ENCODE peak calls at places on chromosomes 7 and 10, in eight cellular contexts. One of them, this sample, is unnamed.

GRCh38 chr10:49350856-49351532 is 44.9 kb downstream of the DRGX start:
- DNase-seq in HTR-8/SVneo: no peak
- DNase-seq in transverse colon: no peak
- DNase-seq in HEK293T: no peak
- DNase-seq in amniotic stem cell: no peak
- DNase-seq in AG08395: no peak
- DNase-seq in GDM1: no peak
- DNase-seq in OCI-M1: no peak
- DNase-seq in this sample: no peak

GRCh38 chr10:89845541-89846275 is 144.3 kb downstream of the KIF20B start:
- DNase-seq in HTR-8/SVneo: no peak
- DNase-seq in transverse colon: no peak
- DNase-seq in HEK293T: no peak
- DNase-seq in amniotic stem cell: no peak
- DNase-seq in AG08395: no peak
- DNase-seq in GDM1: no peak
- DNase-seq in OCI-M1: no peak
- DNase-seq in this sample: no peak

GRCh38 chr7:38178695-38179344 is 775 bp downstream of the STARD3NL start:
- DNase-seq in HTR-8/SVneo: peak
- DNase-seq in transverse colon: no peak
- DNase-seq in HEK293T: no peak
- DNase-seq in amniotic stem cell: no peak
- DNase-seq in AG08395: peak
- DNase-seq in GDM1: no peak
- DNase-seq in OCI-M1: peak
- DNase-seq in this sample: no peak

GRCh38 chr10:25130911-25131310 is 43.9 kb upstream of the GPR158 start:
- DNase-seq in HTR-8/SVneo: no peak
- DNase-seq in transverse colon: no peak
- DNase-seq in HEK293T: no peak
- DNase-seq in amniotic stem cell: no peak
- DNase-seq in AG08395: peak
- DNase-seq in GDM1: no peak
- DNase-seq in OCI-M1: no peak
- DNase-seq in this sample: no peak

GRCh38 chr7:159200421-159200820 is 55.8 kb upstream of the VIPR2 start:
- DNase-seq in HTR-8/SVneo: no peak
- DNase-seq in transverse colon: no peak
- DNase-seq in HEK293T: no peak
- DNase-seq in amniotic stem cell: no peak
- DNase-seq in AG08395: no peak
- DNase-seq in GDM1: no peak
- DNase-seq in OCI-M1: no peak
- DNase-seq in this sample: no peak

GRCh38 chr10:93599778-93600177 is 1.3 kb downstream of the RBP4 start:
- DNase-seq in HTR-8/SVneo: no peak
- DNase-seq in transverse colon: no peak
- DNase-seq in HEK293T: no peak
- DNase-seq in amniotic stem cell: no peak
- DNase-seq in AG08395: no peak
- DNase-seq in GDM1: no peak
- DNase-seq in OCI-M1: no peak
- DNase-seq in this sample: no peak

GRCh38 chr10:48473704-48474103 is 131.2 kb downstream of the ARHGAP22 start:
- DNase-seq in HTR-8/SVneo: no peak
- DNase-seq in transverse colon: no peak
- DNase-seq in HEK293T: no peak
- DNase-seq in amniotic stem cell: no peak
- DNase-seq in AG08395: no peak
- DNase-seq in GDM1: no peak
- DNase-seq in OCI-M1: no peak
- DNase-seq in this sample: peak

GRCh38 chr7:117755136-117755535 is 118.1 kb downstream of the CTTNBP2 start:
- DNase-seq in HTR-8/SVneo: no peak
- DNase-seq in transverse colon: no peak
- DNase-seq in HEK293T: no peak
- DNase-seq in amniotic stem cell: no peak
- DNase-seq in AG08395: no peak
- DNase-seq in GDM1: no peak
- DNase-seq in OCI-M1: no peak
- DNase-seq in this sample: no peak

GRCh38 chr7:152054377-152055230 is 29.1 kb downstream of the GALNT11 start:
- DNase-seq in HTR-8/SVneo: no peak
- DNase-seq in transverse colon: no peak
- DNase-seq in HEK293T: no peak
- DNase-seq in amniotic stem cell: no peak
- DNase-seq in AG08395: peak
- DNase-seq in GDM1: no peak
- DNase-seq in OCI-M1: no peak
- DNase-seq in this sample: no peak

GRCh38 chr10:21517983-21518628 is 7.4 kb downstream of the SKIDA1 start:
- DNase-seq in HTR-8/SVneo: no peak
- DNase-seq in transverse colon: no peak
- DNase-seq in HEK293T: no peak
- DNase-seq in amniotic stem cell: no peak
- DNase-seq in AG08395: no peak
- DNase-seq in GDM1: no peak
- DNase-seq in OCI-M1: peak
- DNase-seq in this sample: no peak

GRCh38 chr7:47264021-47264651 is 317.8 kb downstream of the TNS3 start:
- DNase-seq in HTR-8/SVneo: no peak
- DNase-seq in transverse colon: no peak
- DNase-seq in HEK293T: no peak
- DNase-seq in amniotic stem cell: no peak
- DNase-seq in AG08395: no peak
- DNase-seq in GDM1: no peak
- DNase-seq in OCI-M1: no peak
- DNase-seq in this sample: no peak

GRCh38 chr7:139522830-139523198 is 671 bp upstream of the CLEC2L start:
- DNase-seq in HTR-8/SVneo: no peak
- DNase-seq in transverse colon: no peak
- DNase-seq in HEK293T: no peak
- DNase-seq in amniotic stem cell: no peak
- DNase-seq in AG08395: no peak
- DNase-seq in GDM1: no peak
- DNase-seq in OCI-M1: no peak
- DNase-seq in this sample: no peak

GRCh38 chr7:50978633-50979215 is 196.0 kb upstream of the GRB10 start:
- DNase-seq in HTR-8/SVneo: no peak
- DNase-seq in transverse colon: no peak
- DNase-seq in HEK293T: no peak
- DNase-seq in amniotic stem cell: no peak
- DNase-seq in AG08395: peak
- DNase-seq in GDM1: no peak
- DNase-seq in OCI-M1: no peak
- DNase-seq in this sample: no peak

GRCh38 chr10:3173173-3173878 is 744 bp upstream of the PITRM1 start:
- DNase-seq in HTR-8/SVneo: no peak
- DNase-seq in transverse colon: peak
- DNase-seq in HEK293T: peak
- DNase-seq in amniotic stem cell: no peak
- DNase-seq in AG08395: no peak
- DNase-seq in GDM1: no peak
- DNase-seq in OCI-M1: no peak
- DNase-seq in this sample: peak

GRCh38 chr7:17371656-17372524 is 73.4 kb downstream of the AHR start:
- DNase-seq in HTR-8/SVneo: peak
- DNase-seq in transverse colon: no peak
- DNase-seq in HEK293T: no peak
- DNase-seq in amniotic stem cell: peak
- DNase-seq in AG08395: peak
- DNase-seq in GDM1: no peak
- DNase-seq in OCI-M1: peak
- DNase-seq in this sample: no peak

GRCh38 chr7:73602721-73603651 is 21.3 kb downstream of the MLXIPL start:
- DNase-seq in HTR-8/SVneo: no peak
- DNase-seq in transverse colon: no peak
- DNase-seq in HEK293T: no peak
- DNase-seq in amniotic stem cell: no peak
- DNase-seq in AG08395: no peak
- DNase-seq in GDM1: no peak
- DNase-seq in OCI-M1: no peak
- DNase-seq in this sample: no peak

GRCh38 chr10:24694086-24694485 is 29.6 kb downstream of the ARHGAP21 start:
- DNase-seq in HTR-8/SVneo: no peak
- DNase-seq in transverse colon: no peak
- DNase-seq in HEK293T: no peak
- DNase-seq in amniotic stem cell: no peak
- DNase-seq in AG08395: no peak
- DNase-seq in GDM1: no peak
- DNase-seq in OCI-M1: no peak
- DNase-seq in this sample: no peak

GRCh38 chr10:112218960-112219359 is 35.4 kb upstream of the GPAM start:
- DNase-seq in HTR-8/SVneo: no peak
- DNase-seq in transverse colon: no peak
- DNase-seq in HEK293T: no peak
- DNase-seq in amniotic stem cell: no peak
- DNase-seq in AG08395: no peak
- DNase-seq in GDM1: no peak
- DNase-seq in OCI-M1: no peak
- DNase-seq in this sample: no peak

GRCh38 chr7:15780271-15780670 is 93.8 kb upstream of the MEOX2 start:
- DNase-seq in HTR-8/SVneo: no peak
- DNase-seq in transverse colon: no peak
- DNase-seq in HEK293T: no peak
- DNase-seq in amniotic stem cell: no peak
- DNase-seq in AG08395: no peak
- DNase-seq in GDM1: no peak
- DNase-seq in OCI-M1: peak
- DNase-seq in this sample: no peak

GRCh38 chr10:129969528-129970264 is 5.6 kb upstream of the EBF3 start:
- DNase-seq in HTR-8/SVneo: no peak
- DNase-seq in transverse colon: no peak
- DNase-seq in HEK293T: no peak
- DNase-seq in amniotic stem cell: no peak
- DNase-seq in AG08395: no peak
- DNase-seq in GDM1: no peak
- DNase-seq in OCI-M1: no peak
- DNase-seq in this sample: no peak

GRCh38 chr10:60722623-60723022 is 55.7 kb upstream of the CDK1 start:
- DNase-seq in HTR-8/SVneo: no peak
- DNase-seq in transverse colon: no peak
- DNase-seq in HEK293T: no peak
- DNase-seq in amniotic stem cell: no peak
- DNase-seq in AG08395: no peak
- DNase-seq in GDM1: no peak
- DNase-seq in OCI-M1: no peak
- DNase-seq in this sample: no peak

GRCh38 chr10:126729314-126729871 is 58.9 kb upstream of the C10orf90 start:
- DNase-seq in HTR-8/SVneo: no peak
- DNase-seq in transverse colon: no peak
- DNase-seq in HEK293T: no peak
- DNase-seq in amniotic stem cell: no peak
- DNase-seq in AG08395: no peak
- DNase-seq in GDM1: no peak
- DNase-seq in OCI-M1: no peak
- DNase-seq in this sample: no peak